ENCODE peak calls at places on chromosomes 6 and 20, in ten cellular contexts. Z, H, Q, R, P, A, W, Y, K and C are unnamed samples. For H3K4me1, the result is how much of the 10 kb centered on the place peaks cover.

GRCh38 chr20:19419420-19419819 is 207.0 kb downstream of the SLC24A3 start:
- DNase-seq in Z (no peak), H (no peak), Q (no peak), R (no peak), P (no peak), A (no peak), W (no peak), Y (no peak), K (no peak), C (no peak)

GRCh38 chr6:169831450-169832246 is 80.2 kb downstream of the ERMARD start:
- DNase-seq in Z (peak), H (peak), Q (no peak), R (peak), P (peak), A (peak), W (peak), Y (no peak), K (peak), C (peak)

GRCh38 chr6:124260337-124260736 is 456.7 kb downstream of the NKAIN2 start:
- DNase-seq in Z (no peak), H (no peak), Q (no peak), R (no peak), P (no peak), A (no peak), W (no peak), Y (no peak), K (no peak), C (no peak)

GRCh38 chr6:164378330-164378729 is 931.1 kb downstream of the C6orf118 start:
- DNase-seq in Z (no peak), H (no peak), Q (no peak), R (no peak), P (no peak), A (no peak), W (no peak), Y (no peak), K (no peak), C (no peak)

GRCh38 chr6:52504778-52505127 is 72.1 kb downstream of the TRAM2 start:
- DNase-seq in Z (no peak), H (no peak), Q (no peak), R (no peak), P (no peak), A (no peak), W (no peak), Y (no peak), K (no peak), C (no peak)

GRCh38 chr6:74577619-74578018 is 628.2 kb downstream of the COL12A1 start:
- DNase-seq in Z (no peak), H (no peak), Q (no peak), R (no peak), P (no peak), A (no peak), W (no peak), Y (no peak), K (no peak), C (no peak)

GRCh38 chr6:140076078-140076477 is 701.6 kb upstream of the CITED2 start:
- DNase-seq in Z (no peak), H (no peak), Q (no peak), R (no peak), P (no peak), A (no peak), W (no peak), Y (no peak), K (no peak), C (no peak)

GRCh38 chr6:129959358-129959930 is 58.9 kb upstream of the L3MBTL3 start:
- DNase-seq in Z (no peak), H (no peak), Q (peak), R (no peak), P (no peak), A (no peak), W (no peak), Y (no peak), K (no peak), C (no peak)

GRCh38 chr6:20033697-20034407 is 178.4 kb downstream of the MBOAT1 start:
- DNase-seq in Z (no peak), H (no peak), Q (no peak), R (no peak), P (no peak), A (no peak), W (no peak), Y (no peak), K (no peak), C (no peak)

GRCh38 chr20:18971121-18971520 is 157.5 kb downstream of the SCP2D1 start:
- DNase-seq in Z (no peak), H (no peak), Q (no peak), R (no peak), P (no peak), A (no peak), W (no peak), Y (no peak), K (no peak), C (no peak)

GRCh38 chr6:144840619-144841018 is 555.5 kb downstream of the UTRN start:
- DNase-seq in Z (no peak), H (no peak), Q (no peak), R (no peak), P (no peak), A (no peak), W (no peak), Y (no peak), K (no peak), C (no peak)

GRCh38 chr6:79396625-79397024 is 140.6 kb downstream of the LCA5 start:
- DNase-seq in Z (no peak), H (no peak), Q (no peak), R (no peak), P (no peak), A (no peak), W (no peak), Y (no peak), K (no peak), C (no peak)

GRCh38 chr6:149140910-149141290 is 176.6 kb upstream of the TAB2 start:
- DNase-seq in Z (no peak), H (no peak), Q (no peak), R (no peak), P (no peak), A (no peak), W (no peak), Y (peak), K (no peak), C (no peak)

GRCh38 chr20:37384683-37385174 is 38.8 kb downstream of the SRC start:
- DNase-seq in Z (peak), H (peak), Q (peak), R (peak), P (peak), A (peak), W (no peak), Y (no peak), K (peak), C (peak)

GRCh38 chr6:121680058-121680457 is 244.6 kb downstream of the GJA1 start:
- DNase-seq in Z (no peak), H (no peak), Q (no peak), R (no peak), P (no peak), A (no peak), W (no peak), Y (no peak), K (no peak), C (no peak)

GRCh38 chr20:57810511-57811372 is 100.9 kb upstream of the PMEPA1 start:
- DNase-seq in Z (no peak), H (no peak), Q (peak), R (peak), P (no peak), A (no peak), W (no peak), Y (no peak), K (no peak), C (no peak)

GRCh38 chr6:727796-728195 is 34.9 kb upstream of the EXOC2 start:
- DNase-seq in Z (no peak), H (no peak), Q (no peak), R (no peak), P (no peak), A (no peak), W (no peak), Y (no peak), K (no peak), C (no peak)

GRCh38 chr6:150560004-150560883 is 39.4 kb upstream of the PLEKHG1 start:
- DNase-seq in Z (no peak), H (no peak), Q (no peak), R (no peak), P (no peak), A (no peak), W (no peak), Y (no peak), K (no peak), C (no peak)

GRCh38 chr20:51318058-51318960 is 224.2 kb downstream of the NFATC2 start:
- DNase-seq in Z (no peak), H (peak), Q (peak), R (peak), P (no peak), A (peak), W (peak), Y (no peak), K (no peak), C (peak)

GRCh38 chr6:90780141-90780540 is 193.3 kb upstream of the MAP3K7 start:
- DNase-seq in Z (no peak), H (no peak), Q (no peak), R (no peak), P (no peak), A (no peak), W (no peak), Y (no peak), K (no peak), C (no peak)

GRCh38 chr6:45148711-45149341 is 179.3 kb upstream of the RUNX2 start:
- DNase-seq in Z (no peak), H (no peak), Q (no peak), R (no peak), P (no peak), A (no peak), W (no peak), Y (no peak), K (no peak), C (no peak)

GRCh38 chr6:121482004-121482693 is 46.7 kb downstream of the GJA1 start:
- DNase-seq in Z (no peak), H (no peak), Q (no peak), R (peak), P (no peak), A (no peak), W (peak), Y (no peak), K (no peak), C (no peak)

GRCh38 chr6:113857565-113858066 is 471 bp downstream of the MARCKS start:
- DNase-seq in Z (no peak), H (peak), Q (peak), R (peak), P (peak), A (peak), W (no peak), Y (no peak), K (no peak), C (no peak)

GRCh38 chr6:16755544-16755943 is 5.7 kb downstream of the ATXN1 start:
- DNase-seq in Z (no peak), H (no peak), Q (no peak), R (no peak), P (no peak), A (no peak), W (no peak), Y (no peak), K (no peak), C (no peak)

GRCh38 chr20:62952373-62953166 is at the start of gene SLC17A9:
- DNase-seq in Z (peak), H (peak), Q (peak), R (no peak), P (peak), A (no peak), W (peak), Y (peak), K (no peak), C (peak)

GRCh38 chr6:13101985-13102384 is 226.4 kb downstream of the TBC1D7 start:
- DNase-seq in Z (no peak), H (no peak), Q (no peak), R (no peak), P (no peak), A (no peak), W (no peak), Y (no peak), K (no peak), C (no peak)
- H3K4me1 ChIP-seq in Z (under half), H (under half), Q (under half), R (under half), P (under half), A (under half), W (under half), Y (under half), K (under half), C (under half)

GRCh38 chr6:111553580-111553979 is 52.1 kb downstream of the TRAF3IP2 start:
- DNase-seq in Z (no peak), H (no peak), Q (no peak), R (no peak), P (no peak), A (no peak), W (no peak), Y (no peak), K (no peak), C (no peak)

GRCh38 chr6:111558690-111559192 is 46.9 kb downstream of the TRAF3IP2 start:
- DNase-seq in Z (no peak), H (no peak), Q (no peak), R (no peak), P (no peak), A (no peak), W (no peak), Y (no peak), K (no peak), C (no peak)

GRCh38 chr6:111555041-111555440 is 50.6 kb downstream of the TRAF3IP2 start:
- DNase-seq in Z (peak), H (no peak), Q (no peak), R (no peak), P (no peak), A (no peak), W (no peak), Y (no peak), K (peak), C (no peak)

GRCh38 chr6:111552999-111553398 is 52.7 kb downstream of the TRAF3IP2 start:
- DNase-seq in Z (no peak), H (peak), Q (no peak), R (no peak), P (no peak), A (no peak), W (no peak), Y (no peak), K (no peak), C (no peak)

GRCh38 chr6:111556004-111556403 is 49.7 kb downstream of the TRAF3IP2 start:
- DNase-seq in Z (no peak), H (no peak), Q (no peak), R (no peak), P (no peak), A (no peak), W (no peak), Y (no peak), K (no peak), C (no peak)
- H3K4me1 ChIP-seq in Z (under half), H (half or more), Q (under half), R (under half), P (half or more), A (half or more), W (under half), Y (under half), K (under half), C (under half)

GRCh38 chr20:36099106-36099505 is 55.4 kb upstream of the EPB41L1 start:
- DNase-seq in Z (no peak), H (no peak), Q (no peak), R (no peak), P (no peak), A (no peak), W (no peak), Y (no peak), K (no peak), C (no peak)
- H3K4me1 ChIP-seq in Z (under half), H (half or more), Q (half or more), R (half or more), P (under half), A (under half), W (half or more), Y (under half), K (under half), C (under half)

GRCh38 chr20:54464003-54464402 is 11.4 kb upstream of the DOK5 start:
- DNase-seq in Z (no peak), H (no peak), Q (no peak), R (no peak), P (no peak), A (no peak), W (no peak), Y (no peak), K (no peak), C (no peak)
- H3K4me1 ChIP-seq in Z (under half), H (under half), Q (under half), R (under half), P (under half), A (under half), W (under half), Y (under half), K (under half), C (under half)

GRCh38 chr6:40569162-40569920 is 17.8 kb downstream of the LRFN2 start:
- DNase-seq in Z (no peak), H (no peak), Q (no peak), R (no peak), P (no peak), A (no peak), W (no peak), Y (no peak), K (no peak), C (no peak)
- H3K4me1 ChIP-seq in Z (under half), H (under half), Q (under half), R (under half), P (under half), A (under half), W (under half), Y (under half), K (under half), C (under half)